ENCODE peak calls at places on chromosomes 5 and 9, in six cellular contexts. S is H1, Y is IMR-90, G is trophoblast cell, Z is mesenchymal stem cell, O is neuronal stem cell. R is an unnamed sample.

GRCh38 chr5:42813533-42813932 is 1.8 kb upstream of the SELENOP start:
- DNase-seq in O (peak), S (peak), G (peak), Y (no peak), Z (no peak), R (peak)

GRCh38 chr5:148788636-148789035 is 37.8 kb upstream of the ADRB2 start:
- DNase-seq in Y (peak), S (no peak), O (no peak), G (no peak), Z (peak), R (peak)

GRCh38 chr9:89941875-89942274 is 337.1 kb downstream of the GADD45G start:
- DNase-seq in Y (peak), S (no peak), O (no peak), G (peak), Z (peak), R (no peak)

GRCh38 chr9:98083059-98083458 is 26.5 kb downstream of the NANS start:
- DNase-seq in Z (peak), S (no peak), G (peak), Y (peak), O (no peak), R (no peak)

GRCh38 chr5:28807230-28807629 is 1768.8 kb upstream of the CDH9 start:
- DNase-seq in Z (peak), G (no peak), S (no peak), O (no peak), Y (no peak), R (no peak)

GRCh38 chr9:124284940-124285441 is 27.2 kb downstream of the NEK6 start:
- DNase-seq in S (no peak), O (no peak), Y (peak), G (peak), Z (peak), R (no peak)

GRCh38 chr9:23731373-23731772 is 94.7 kb downstream of the ELAVL2 start:
- DNase-seq in O (no peak), Y (no peak), S (no peak), G (no peak), Z (no peak), R (no peak)

GRCh38 chr9:6414291-6414690 is 1.3 kb downstream of the UHRF2 start:
- DNase-seq in G (peak), S (no peak), Y (peak), O (no peak), Z (peak), R (no peak)

GRCh38 chr5:176784218-176785165 is 25.9 kb upstream of the UNC5A start:
- DNase-seq in G (peak), O (no peak), S (no peak), Y (peak), Z (peak), R (peak)

GRCh38 chr9:126337690-126338426 is 11.2 kb downstream of the MVB12B start:
- DNase-seq in S (no peak), G (no peak), Z (no peak), O (no peak), Y (no peak), R (no peak)

GRCh38 chr9:1429328-1429727 is 379.2 kb downstream of the DMRT2 start:
- DNase-seq in Y (no peak), G (peak), O (peak), S (no peak), Z (no peak), R (peak)

GRCh38 chr9:95003694-95004451 is 277.4 kb downstream of the AOPEP start:
- DNase-seq in Z (peak), S (no peak), O (no peak), Y (peak), G (no peak), R (peak)

GRCh38 chr5:18114161-18114802 is 480.0 kb downstream of the TAF11L14 start:
- DNase-seq in O (no peak), Z (no peak), G (no peak), S (no peak), Y (no peak), R (peak)

GRCh38 chr5:9335269-9335668 is 210.6 kb downstream of the SEMA5A start:
- DNase-seq in G (no peak), O (no peak), Y (no peak), S (no peak), Z (no peak), R (no peak)

GRCh38 chr5:51960617-51961115 is 577.4 kb downstream of the ISL1 start:
- DNase-seq in G (no peak), S (no peak), Y (no peak), Z (peak), O (no peak), R (peak)

GRCh38 chr5:141811287-141812155 is 66.7 kb downstream of the PCDH1 start:
- DNase-seq in Z (peak), G (no peak), Y (no peak), S (no peak), O (peak), R (peak)

GRCh38 chr9:18359335-18359734 is 114.6 kb upstream of the ADAMTSL1 start:
- DNase-seq in S (no peak), O (no peak), Z (no peak), G (no peak), Y (peak), R (no peak)

GRCh38 chr5:133969654-133970324 is 1.4 kb upstream of the C5orf15 start:
- DNase-seq in O (no peak), Y (peak), G (no peak), Z (peak), S (no peak), R (no peak)
- H3K4me3 ChIP-seq in O (no peak), Y (no peak), G (no peak), Z (no peak), S (no peak), R (no peak)

DNA sequence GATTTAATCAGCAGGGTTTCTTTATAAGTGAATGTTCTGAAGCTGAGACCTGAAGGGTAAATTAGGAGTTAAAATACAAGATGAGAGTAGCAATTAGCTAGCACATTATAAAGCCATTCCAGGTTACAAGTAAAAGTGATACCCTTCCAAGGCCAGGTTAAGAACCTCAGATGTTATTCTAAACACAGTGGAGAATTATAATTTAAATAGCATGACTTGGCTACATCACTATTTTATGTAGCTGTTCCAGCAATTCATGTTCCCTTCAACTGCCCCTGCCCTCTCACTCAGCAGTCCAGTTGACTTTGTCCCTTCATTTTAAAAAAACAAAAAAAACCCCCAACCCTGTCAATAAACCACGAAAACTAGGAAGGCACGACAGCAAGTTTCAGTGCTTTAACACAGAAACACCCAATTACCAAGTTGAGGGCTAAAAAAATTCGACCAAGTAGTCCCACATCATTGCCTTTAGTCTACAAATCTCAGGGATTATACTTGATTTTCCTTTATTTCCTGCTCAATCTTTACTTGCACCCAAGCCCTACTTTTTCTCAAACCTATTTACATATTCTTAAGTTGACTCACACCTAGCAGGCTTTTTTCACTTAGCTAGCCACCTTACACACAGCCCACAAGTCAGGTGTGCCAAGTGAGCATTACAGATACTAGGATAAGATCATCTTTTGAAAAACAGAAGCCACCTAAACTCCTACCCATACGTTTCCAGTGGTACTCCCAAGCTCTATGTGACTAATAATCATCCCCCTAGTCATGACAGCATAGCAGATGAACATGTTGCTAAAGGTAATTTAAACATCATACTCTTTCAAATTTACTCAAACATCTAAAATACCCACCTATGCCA is 3.4 kb downstream of the RPL37 start:
- DNase-seq in Z (no peak), G (no peak), O (no peak), Y (peak), S (no peak), R (no peak)
- H3K4me2 ChIP-seq in Z (no peak), G (no peak), O (no peak), Y (no peak), S (peak), R (no peak)

GRCh38 chr9:132143359-132143758 is 18.5 kb upstream of the NTNG2 start:
- DNase-seq in S (no peak), Z (no peak), O (no peak), G (no peak), Y (no peak), R (no peak)

GRCh38 chr9:132142883-132143282 is 19.0 kb upstream of the NTNG2 start:
- DNase-seq in Z (no peak), O (no peak), G (no peak), S (no peak), Y (no peak), R (no peak)

GRCh38 chr9:132141948-132142594 is 19.8 kb upstream of the NTNG2 start:
- DNase-seq in Z (peak), S (no peak), O (no peak), Y (no peak), G (no peak), R (peak)

GRCh38 chr9:132144708-132145365 is 17.0 kb upstream of the NTNG2 start:
- DNase-seq in O (no peak), Y (peak), S (no peak), G (no peak), Z (peak), R (no peak)

GRCh38 chr9:132141364-132141947 is 20.4 kb upstream of the NTNG2 start:
- DNase-seq in O (peak), G (no peak), Y (no peak), Z (peak), S (no peak), R (peak)
- H3K18ac ChIP-seq in O (peak), G (no peak), Y (no peak), Z (no peak), S (peak), R (no peak)

DNA sequence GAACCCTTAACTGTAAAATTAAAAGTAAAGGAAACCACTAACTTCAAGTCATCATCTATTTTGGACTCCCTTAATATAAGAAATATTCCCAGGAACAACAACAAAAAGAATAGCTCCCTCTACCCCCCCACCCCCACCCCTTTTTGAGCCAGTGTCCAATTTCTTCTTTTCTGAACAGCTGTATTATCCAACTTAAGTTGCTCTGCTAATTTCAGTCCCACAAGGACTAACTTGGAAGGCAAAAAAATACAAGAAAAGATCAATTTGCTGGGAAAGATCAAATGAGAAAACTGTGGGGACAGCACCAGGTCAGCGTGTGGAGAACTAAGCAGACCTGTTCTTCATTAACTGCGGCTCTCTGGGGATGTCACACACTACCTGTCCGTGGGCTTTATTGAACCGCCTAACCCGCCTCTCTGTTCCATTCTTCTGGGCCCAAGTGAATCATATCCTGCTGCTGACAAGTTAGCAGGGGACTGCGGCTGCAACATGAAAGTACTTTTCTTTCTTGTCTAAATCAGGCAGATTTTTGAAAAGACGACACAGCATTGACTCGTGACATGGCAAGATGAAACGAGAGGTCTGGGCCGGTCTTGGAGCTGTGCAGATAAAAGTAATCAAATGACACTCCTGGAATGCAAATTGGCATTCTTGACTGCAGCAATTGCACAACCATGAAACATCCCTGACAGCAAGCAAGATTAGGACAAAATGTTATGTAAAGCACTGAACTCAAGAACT is 2.7 kb downstream of the BNC2 start:
- DNase-seq in Z (peak), O (no peak), S (no peak), G (peak), Y (peak), R (peak)
- H3K4me3 ChIP-seq in Z (no peak), O (no peak), S (no peak), G (no peak), Y (peak), R (no peak)

DNA sequence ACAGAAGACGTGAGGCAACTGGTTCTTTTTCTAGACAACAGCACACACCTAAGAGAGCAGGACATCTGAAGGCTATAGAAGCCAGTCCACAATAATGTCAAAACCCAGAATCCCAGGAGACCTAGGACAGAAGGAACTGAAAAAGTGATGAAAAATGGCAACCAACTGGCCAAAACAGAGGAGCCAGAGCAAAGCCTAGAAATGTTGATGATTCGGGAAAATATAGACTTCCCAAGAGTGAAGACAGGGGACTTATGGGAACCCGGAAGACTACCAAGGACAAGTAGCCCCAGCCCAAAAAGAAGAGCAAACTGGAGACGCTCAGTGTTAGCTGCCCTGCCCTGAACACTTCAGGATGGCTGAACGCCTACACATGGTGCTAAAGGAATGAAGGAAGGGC is 43.4 kb upstream of the ZNF366 start:
- DNase-seq in O (no peak), G (no peak), Z (no peak), S (no peak), Y (no peak), R (no peak)
- H3K4me2 ChIP-seq in O (no peak), G (no peak), Z (no peak), S (no peak), Y (no peak), R (no peak)

GRCh38 chr5:3197699-3198098 is 397.9 kb upstream of the IRX1 start:
- DNase-seq in O (peak), Y (no peak), S (no peak), Z (no peak), G (no peak), R (peak)
- H3K18ac ChIP-seq in O (no peak), Y (no peak), S (no peak), Z (no peak), G (no peak), R (no peak)

GRCh38 chr9:16704096-16704488 is 166.4 kb downstream of the BNC2 start:
- DNase-seq in Z (peak), Y (no peak), G (no peak), S (no peak), O (no peak), R (no peak)

GRCh38 chr9:16708638-16709435 is 161.6 kb downstream of the BNC2 start:
- DNase-seq in Z (peak), S (no peak), G (no peak), Y (peak), O (no peak), R (peak)

GRCh38 chr9:16704489-16705111 is 165.9 kb downstream of the BNC2 start:
- DNase-seq in G (no peak), O (no peak), Y (peak), S (no peak), Z (no peak), R (peak)

GRCh38 chr9:16701347-16701746 is 169.1 kb downstream of the BNC2 start:
- DNase-seq in O (no peak), Y (no peak), G (no peak), Z (no peak), S (no peak), R (no peak)

DNA sequence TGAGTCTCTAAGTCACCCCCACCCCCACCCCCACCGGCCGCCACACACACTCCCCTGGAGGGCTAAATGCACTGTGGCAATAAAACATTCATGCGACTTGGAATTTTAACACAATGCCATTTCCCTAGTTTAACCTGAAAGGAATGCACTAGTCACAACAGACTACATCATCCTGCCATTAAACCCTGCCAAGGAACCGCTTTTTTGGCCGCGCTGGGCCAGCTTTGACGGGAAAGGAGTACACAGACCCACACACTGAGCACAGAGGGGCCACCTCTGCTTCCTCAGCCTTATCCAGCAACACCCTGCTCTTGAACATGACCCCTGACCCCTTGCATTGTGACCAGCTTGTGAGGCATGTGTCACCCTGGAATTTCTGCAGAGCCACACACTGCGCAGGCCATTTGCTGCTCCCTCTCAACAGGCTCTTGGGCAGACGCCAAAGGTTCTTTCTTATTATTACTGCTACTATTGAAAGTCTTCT is 165.3 kb downstream of the BNC2 start:
- DNase-seq in G (peak), O (peak), Z (peak), Y (peak), S (peak), R (peak)
- H3K4me3 ChIP-seq in G (no peak), O (no peak), Z (no peak), Y (peak), S (no peak), R (no peak)

DNA sequence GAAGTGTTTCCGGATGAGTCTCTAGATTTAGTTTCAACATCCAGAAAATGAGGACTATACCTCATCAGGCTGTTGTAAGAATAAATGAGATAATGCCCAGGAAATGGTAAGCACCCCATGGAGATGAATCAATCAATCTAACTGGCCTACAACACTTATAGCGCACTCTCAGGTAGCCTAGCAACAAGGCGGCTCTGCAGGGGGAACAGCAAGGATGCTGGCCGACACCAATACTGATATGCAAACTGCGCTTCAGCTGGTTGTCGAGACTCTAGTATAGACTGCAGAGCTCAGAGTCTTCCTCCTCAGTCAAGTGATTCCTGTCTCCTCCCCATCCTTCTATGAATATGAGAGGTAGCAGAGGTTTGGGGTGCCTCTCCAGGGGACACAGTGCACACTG is 218.8 kb upstream of the WWC1 start:
- DNase-seq in S (no peak), Y (no peak), Z (no peak), O (no peak), G (no peak), R (peak)
- H3K4me2 ChIP-seq in S (no peak), Y (no peak), Z (no peak), O (no peak), G (no peak), R (no peak)

DNA sequence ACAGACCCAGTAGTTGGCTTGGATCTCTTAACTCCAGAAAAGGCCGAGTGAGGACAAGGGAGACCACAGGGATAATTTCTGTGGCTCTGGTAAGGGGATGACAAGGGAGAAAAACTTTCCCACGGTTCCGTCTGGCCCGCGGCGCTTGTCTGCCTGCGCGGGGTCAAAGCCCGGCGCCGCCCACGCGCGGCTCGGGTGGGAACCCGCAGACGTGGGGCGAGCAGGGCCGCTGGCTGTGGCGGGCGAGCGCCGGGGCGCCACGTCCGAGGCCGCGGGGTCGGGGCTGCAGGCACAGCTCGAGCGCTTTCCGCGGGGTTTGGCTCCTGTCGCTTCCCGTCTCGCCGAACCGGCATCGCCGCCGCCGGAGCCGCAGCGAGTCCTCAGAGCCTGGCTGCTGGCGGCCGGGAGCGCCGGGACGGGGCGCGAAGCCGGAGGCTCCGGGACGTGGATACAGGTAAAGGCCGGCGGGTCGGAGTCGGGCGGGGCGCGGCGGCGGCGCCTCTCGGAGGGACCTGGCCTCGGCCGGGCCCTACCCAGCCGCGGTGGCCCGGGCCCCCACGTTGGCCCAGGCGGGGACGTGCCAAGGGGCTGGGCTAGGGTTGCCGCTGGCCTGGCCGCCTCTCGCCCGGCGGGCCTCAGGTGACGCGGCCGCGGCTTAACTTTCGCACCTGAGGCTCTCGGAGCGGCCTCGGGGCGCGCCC is at the start of gene RNF180:
- DNase-seq in Z (peak), Y (no peak), S (no peak), G (peak), O (peak), R (peak)
- H3K18ac ChIP-seq in Z (peak), Y (no peak), S (peak), G (peak), O (peak), R (peak)